ENCODE peak calls at places on chromosome 17, in nine cellular contexts. F, S, T, R, C, I, U, H and N are unnamed samples.

GRCh38 chr17:13736915-13737314 is 135.2 kb upstream of the HS3ST3A1 start:
- DNase-seq in F (no peak), S (no peak), T (no peak), R (peak), C (no peak), I (no peak), U (no peak), H (no peak), N (no peak)

GRCh38 chr17:74637265-74637664 is 13.7 kb upstream of the CD300E start:
- DNase-seq in F (no peak), S (no peak), T (no peak), R (peak), C (no peak), I (no peak), U (no peak), H (no peak), N (no peak)

GRCh38 chr17:31510273-31511175 is 119.0 kb downstream of the RAB11FIP4 start:
- DNase-seq in F (no peak), S (no peak), T (no peak), R (no peak), C (no peak), I (no peak), U (no peak), H (no peak), N (no peak)

GRCh38 chr17:31535581-31535981 is 144.1 kb downstream of the RAB11FIP4 start:
- DNase-seq in F (no peak), S (no peak), T (no peak), R (no peak), C (no peak), I (no peak), U (no peak), H (no peak), N (no peak)

GRCh38 chr17:77634710-77635109 is 323.8 kb upstream of the TNRC6C start:
- DNase-seq in F (no peak), S (no peak), T (no peak), R (no peak), C (no peak), I (no peak), U (no peak), H (no peak), N (no peak)

GRCh38 chr17:27575912-27576252 is 55.1 kb upstream of the LGALS9 start:
- DNase-seq in F (no peak), S (no peak), T (no peak), R (no peak), C (no peak), I (no peak), U (no peak), H (no peak), N (no peak)

GRCh38 chr17:1070411-1070810 is 73.5 kb downstream of the TIMM22 start:
- DNase-seq in F (no peak), S (no peak), T (no peak), R (no peak), C (no peak), I (no peak), U (no peak), H (no peak), N (no peak)

GRCh38 chr17:51029568-51030463 is 90.9 kb downstream of the SPAG9 start:
- DNase-seq in F (no peak), S (no peak), T (no peak), R (peak), C (no peak), I (no peak), U (no peak), H (no peak), N (peak)

GRCh38 chr17:36069131-36069530 is 5.1 kb downstream of the CCL18 start:
- DNase-seq in F (no peak), S (no peak), T (no peak), R (no peak), C (no peak), I (no peak), U (no peak), H (no peak), N (no peak)

GRCh38 chr17:65102788-65103187 is 34.4 kb upstream of the RGS9 start:
- DNase-seq in F (peak), S (no peak), T (no peak), R (peak), C (no peak), I (no peak), U (no peak), H (no peak), N (no peak)

GRCh38 chr17:35404360-35404759 is 27.9 kb downstream of the SLFN12 start:
- DNase-seq in F (no peak), S (no peak), T (peak), R (no peak), C (no peak), I (no peak), U (no peak), H (peak), N (no peak)

GRCh38 chr17:41048441-41048840 is 1.3 kb upstream of the KRTAP2-1 start:
- DNase-seq in F (no peak), S (no peak), T (no peak), R (no peak), C (no peak), I (no peak), U (no peak), H (peak), N (no peak)

GRCh38 chr17:41530062-41531048 is 2.2 kb upstream of the KRT19 start:
- DNase-seq in F (no peak), S (no peak), T (peak), R (peak), C (no peak), I (peak), U (no peak), H (peak), N (peak)

GRCh38 chr17:78316115-78316866 is 43.6 kb downstream of the SOCS3 start:
- DNase-seq in F (no peak), S (peak), T (peak), R (no peak), C (no peak), I (no peak), U (no peak), H (no peak), N (no peak)

GRCh38 chr17:59521465-59522126 is 43.8 kb upstream of the DHX40 start:
- DNase-seq in F (peak), S (peak), T (peak), R (peak), C (peak), I (peak), U (peak), H (peak), N (peak)

GRCh38 chr17:4748687-4749086 is 9.0 kb upstream of the CXCL16 start:
- DNase-seq in F (no peak), S (no peak), T (no peak), R (no peak), C (no peak), I (no peak), U (no peak), H (no peak), N (no peak)

GRCh38 chr17:64423881-64424280 is 25.0 kb upstream of the MILR1 start:
- DNase-seq in F (peak), S (no peak), T (no peak), R (peak), C (no peak), I (no peak), U (no peak), H (no peak), N (no peak)

GRCh38 chr17:6546069-6546718 is 10.2 kb downstream of the PITPNM3 start:
- DNase-seq in F (no peak), S (no peak), T (no peak), R (peak), C (no peak), I (no peak), U (no peak), H (no peak), N (no peak)

GRCh38 chr17:64032081-64032480 is 11.6 kb upstream of the ICAM2 start:
- DNase-seq in F (peak), S (no peak), T (no peak), R (no peak), C (no peak), I (no peak), U (no peak), H (no peak), N (no peak)

GRCh38 chr17:59093702-59094231 is 12.9 kb downstream of the TRIM37 start:
- DNase-seq in F (peak), S (no peak), T (peak), R (no peak), C (peak), I (peak), U (peak), H (peak), N (no peak)

GRCh38 chr17:59840908-59841666 is 51.7 kb downstream of the TUBD1 start:
- DNase-seq in F (no peak), S (no peak), T (peak), R (no peak), C (no peak), I (no peak), U (peak), H (no peak), N (peak)

GRCh38 chr17:59839646-59840328 is 53.0 kb downstream of the TUBD1 start:
- DNase-seq in F (no peak), S (no peak), T (peak), R (no peak), C (no peak), I (no peak), U (no peak), H (no peak), N (no peak)

GRCh38 chr17:9872852-9873251 is 32.2 kb downstream of the RCVRN start:
- DNase-seq in F (no peak), S (no peak), T (no peak), R (no peak), C (no peak), I (no peak), U (no peak), H (no peak), N (no peak)

GRCh38 chr17:6642592-6642991 is 1.7 kb downstream of the TXNDC17 start:
- DNase-seq in F (no peak), S (no peak), T (no peak), R (no peak), C (no peak), I (no peak), U (no peak), H (no peak), N (no peak)

GRCh38 chr17:17710728-17711541 is 29.7 kb downstream of the RAI1 start:
- DNase-seq in F (peak), S (peak), T (peak), R (no peak), C (no peak), I (peak), U (peak), H (peak), N (no peak)

GRCh38 chr17:6059406-6059805 is 10.8 kb upstream of the WSCD1 start:
- DNase-seq in F (no peak), S (no peak), T (no peak), R (no peak), C (no peak), I (no peak), U (no peak), H (no peak), N (no peak)

GRCh38 chr17:65254166-65254565 is 117.0 kb downstream of the RGS9 start:
- DNase-seq in F (no peak), S (no peak), T (no peak), R (no peak), C (no peak), I (no peak), U (no peak), H (peak), N (no peak)

GRCh38 chr17:79201119-79201518 is 126.5 kb downstream of the ENGASE start:
- DNase-seq in F (no peak), S (no peak), T (no peak), R (no peak), C (no peak), I (no peak), U (no peak), H (no peak), N (no peak)

GRCh38 chr17:72089453-72089987 is 31.3 kb upstream of the SOX9 start:
- DNase-seq in F (no peak), S (no peak), T (no peak), R (no peak), C (no peak), I (no peak), U (no peak), H (no peak), N (no peak)

GRCh38 chr17:48960834-48961515 is 7.4 kb downstream of the GIP start:
- DNase-seq in F (no peak), S (peak), T (peak), R (no peak), C (no peak), I (no peak), U (no peak), H (peak), N (no peak)

GRCh38 chr17:65078441-65079160 is 22.1 kb upstream of the GNA13 start:
- DNase-seq in F (peak), S (no peak), T (no peak), R (no peak), C (no peak), I (no peak), U (no peak), H (no peak), N (no peak)

GRCh38 chr17:66676421-66676820 is 158.5 kb upstream of the CACNG5 start:
- DNase-seq in F (no peak), S (no peak), T (peak), R (no peak), C (no peak), I (no peak), U (peak), H (no peak), N (no peak)

GRCh38 chr17:72297326-72298115 is 176.7 kb downstream of the SOX9 start:
- DNase-seq in F (no peak), S (no peak), T (peak), R (no peak), C (peak), I (no peak), U (no peak), H (no peak), N (no peak)

GRCh38 chr17:57407287-57408063 is 151.2 kb downstream of the MSI2 start:
- DNase-seq in F (no peak), S (no peak), T (no peak), R (no peak), C (no peak), I (no peak), U (no peak), H (peak), N (no peak)

GRCh38 chr17:51711581-51711980 is 446.9 kb downstream of the CA10 start:
- DNase-seq in F (no peak), S (no peak), T (no peak), R (no peak), C (no peak), I (no peak), U (no peak), H (no peak), N (no peak)

GRCh38 chr17:61392679-61393078 is 7.0 kb upstream of the TBX2 start:
- DNase-seq in F (no peak), S (no peak), T (no peak), R (no peak), C (no peak), I (no peak), U (no peak), H (no peak), N (no peak)

GRCh38 chr17:72545756-72546155 is 424.9 kb downstream of the SOX9 start:
- DNase-seq in F (no peak), S (no peak), T (no peak), R (no peak), C (no peak), I (no peak), U (no peak), H (no peak), N (no peak)

GRCh38 chr17:43126911-43127290 is 1.7 kb upstream of the BRCA1 start:
- DNase-seq in F (peak), S (no peak), T (no peak), R (no peak), C (no peak), I (no peak), U (no peak), H (no peak), N (no peak)

GRCh38 chr17:43129671-43130010 is 4.5 kb upstream of the BRCA1 start:
- DNase-seq in F (no peak), S (no peak), T (no peak), R (no peak), C (no peak), I (no peak), U (no peak), H (no peak), N (no peak)

GRCh38 chr17:43125967-43126910 is 1.1 kb upstream of the BRCA1 start:
- DNase-seq in F (peak), S (no peak), T (no peak), R (peak), C (no peak), I (no peak), U (no peak), H (peak), N (peak)

DNA sequence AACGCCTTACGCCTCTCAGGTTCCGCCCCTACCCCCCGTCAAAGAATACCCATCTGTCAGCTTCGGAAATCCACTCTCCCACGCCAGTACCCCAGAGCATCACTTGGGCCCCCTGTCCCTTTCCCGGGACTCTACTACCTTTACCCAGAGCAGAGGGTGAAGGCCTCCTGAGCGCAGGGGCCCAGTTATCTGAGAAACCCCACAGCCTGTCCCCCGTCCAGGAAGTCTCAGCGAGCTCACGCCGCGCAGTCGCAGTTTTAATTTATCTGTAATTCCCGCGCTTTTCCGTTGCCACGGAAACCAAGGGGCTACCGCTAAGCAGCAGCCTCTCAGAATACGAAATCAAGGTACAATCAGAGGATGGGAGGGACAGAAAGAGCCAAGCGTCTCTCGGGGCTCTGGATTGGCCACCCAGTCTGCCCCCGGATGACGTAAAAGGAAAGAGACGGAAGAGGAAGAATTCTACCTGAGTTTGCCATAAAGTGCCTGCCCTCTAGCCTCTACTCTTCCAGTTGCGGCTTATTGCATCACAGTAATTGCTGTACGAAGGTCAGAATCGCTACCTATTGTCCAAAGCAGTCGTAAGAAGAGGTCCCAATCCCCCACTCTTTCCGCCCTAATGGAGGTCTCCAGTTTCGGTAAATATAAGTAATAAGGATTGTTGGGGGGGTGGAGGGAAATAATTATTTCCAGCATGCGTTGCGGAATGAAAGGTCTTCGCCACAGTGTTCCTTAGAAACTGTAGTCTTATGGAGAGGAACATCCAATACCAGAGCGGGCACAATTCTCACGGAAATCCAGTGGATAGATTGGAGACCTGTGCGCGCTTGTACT is at the start of gene BRCA1:
- DNase-seq in F (peak), S (peak), T (peak), R (peak), C (peak), I (peak), U (peak), H (peak), N (peak)
- TF ChIP-seq POLR2A in F (peak), S (peak), T (peak), R (peak), C (peak), I (no peak), U (peak), H (peak), N (peak)

DNA sequence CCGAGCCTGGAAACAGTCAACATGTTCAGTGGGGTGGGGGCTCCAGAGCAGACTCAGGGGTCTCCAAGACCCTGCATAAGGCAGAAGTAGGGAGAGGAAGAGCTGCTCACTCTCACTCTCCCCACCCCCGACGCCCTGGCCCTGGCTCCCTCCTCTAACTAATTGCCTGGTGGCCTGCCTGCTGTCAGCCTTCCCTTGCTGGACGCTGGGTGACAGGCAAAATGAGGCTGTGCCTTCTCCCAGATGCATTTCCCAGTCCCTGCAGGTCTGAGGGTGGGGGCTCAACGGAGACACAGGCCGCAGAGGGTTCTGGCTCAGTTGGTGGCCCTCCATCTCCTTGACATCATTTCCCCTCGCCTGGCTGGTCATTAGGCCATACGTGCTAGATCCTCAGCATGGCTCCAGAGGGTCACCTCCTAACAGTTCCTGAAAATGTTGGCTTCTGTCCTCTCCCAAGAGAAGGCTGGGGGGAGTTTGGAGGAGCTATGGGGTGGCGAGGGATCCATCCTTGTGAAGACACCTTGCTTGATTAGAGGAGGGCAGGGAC is 1.4 kb downstream of the FMNL1 start:
- DNase-seq in F (no peak), S (no peak), T (no peak), R (no peak), C (no peak), I (no peak), U (no peak), H (no peak), N (no peak)
- TF ChIP-seq POLR2A in F (no peak), S (no peak), T (no peak), R (no peak), C (no peak), I (no peak), U (no peak), H (no peak), N (no peak)

GRCh38 chr17:8630227-8630801 is at the start of gene MYH10:
- DNase-seq in F (peak), S (no peak), T (no peak), R (no peak), C (no peak), I (peak), U (peak), H (no peak), N (no peak)
- TF ChIP-seq POLR2A in F (peak), S (peak), T (peak), R (no peak), C (peak), I (peak), U (peak), H (no peak), N (peak)

GRCh38 chr17:2594657-2595085 is 1.2 kb downstream of the PAFAH1B1 start:
- DNase-seq in F (no peak), S (no peak), T (peak), R (no peak), C (no peak), I (no peak), U (no peak), H (no peak), N (no peak)

GRCh38 chr17:2593846-2594656 is 597 bp downstream of the PAFAH1B1 start:
- DNase-seq in F (peak), S (peak), T (peak), R (peak), C (peak), I (peak), U (peak), H (peak), N (peak)

GRCh38 chr17:2591040-2591640 is 2.3 kb upstream of the PAFAH1B1 start:
- DNase-seq in F (no peak), S (no peak), T (no peak), R (no peak), C (no peak), I (no peak), U (no peak), H (no peak), N (no peak)

GRCh38 chr17:2595200-2595599 is 1.7 kb downstream of the PAFAH1B1 start:
- DNase-seq in F (no peak), S (no peak), T (no peak), R (no peak), C (no peak), I (no peak), U (no peak), H (no peak), N (peak)

GRCh38 chr17:2592974-2593845 is at the start of gene PAFAH1B1:
- DNase-seq in F (peak), S (peak), T (peak), R (peak), C (peak), I (peak), U (peak), H (peak), N (peak)
- TF ChIP-seq POLR2A in F (peak), S (peak), T (peak), R (peak), C (peak), I (peak), U (peak), H (peak), N (peak)

GRCh38 chr17:76264425-76264754 is 758 bp upstream of the UBALD2 start:
- DNase-seq in F (no peak), S (no peak), T (no peak), R (no peak), C (no peak), I (no peak), U (no peak), H (no peak), N (no peak)
- TF ChIP-seq POLR2A in F (no peak), S (no peak), T (no peak), R (no peak), C (no peak), I (no peak), U (no peak), H (no peak), N (no peak)

GRCh38 chr17:68383443-68384321 is 73.6 kb downstream of the WIPI1 start:
- DNase-seq in F (peak), S (no peak), T (peak), R (no peak), C (peak), I (peak), U (no peak), H (peak), N (no peak)
- TF ChIP-seq POLR2A in F (no peak), S (no peak), T (no peak), R (no peak), C (no peak), I (no peak), U (no peak), H (peak), N (no peak)